ENCODE peak calls at places on chromosome 14, in ten cellular contexts. R is body of pancreas; H is amniotic stem cell; Z is right cardiac atrium; L is left cardiac atrium; B is activated T-helper 1 cell treated with anti-CD3 and anti-CD28 coated beads, Interleukin-12 subunit alpha, Interleukin-12 subunit beta, Interleukin-2, Interleukin-4 antibody, amounts not matched to agents 30 ng/mL and 10 ng/mL and 1 ng/mL, durations not matched to agents 14 hours and 24 hours and 36 hours; F is stimulated activated CD8-positive, alpha-beta memory T cell treated with anti-CD3 and anti-CD28 coated beads, Interleukin-7, amount 100 ng/mL, for 1 hour; G is NCI-H1105 treated with DMSO at 0.1 percent for 48 hours; E is NT2/D1; V is upper lobe of right lung. Q is an unnamed sample.

GRCh38 chr14:46651526-46652144 is at the start of gene RPL10L:
- DNase-seq in E (peak), V (no peak), F (no peak), B (no peak), L (no peak), G (no peak), H (no peak), R (no peak), Z (peak), Q (peak)

GRCh38 chr14:67527756-67528155 is 5.3 kb upstream of the PLEKHH1 start:
- DNase-seq in L (no peak), F (no peak), G (no peak), H (no peak), V (no peak), E (no peak), Z (no peak), B (no peak), R (no peak), Q (no peak)

GRCh38 chr14:39396448-39396847 is 35.8 kb downstream of the FBXO33 start:
- DNase-seq in F (no peak), R (no peak), G (no peak), V (no peak), E (no peak), Z (no peak), B (no peak), L (no peak), H (no peak), Q (no peak)

GRCh38 chr14:71533396-71533795 is 398.8 kb upstream of the RGS6 start:
- DNase-seq in B (no peak), H (no peak), E (no peak), V (no peak), R (no peak), L (no peak), F (no peak), G (no peak), Z (no peak), Q (no peak)

GRCh38 chr14:34018564-34019244 is 67.8 kb upstream of the EGLN3 start:
- DNase-seq in B (peak), R (no peak), V (no peak), L (peak), Z (peak), F (no peak), E (no peak), H (no peak), G (no peak), Q (peak)

GRCh38 chr14:76456200-76456599 is 80.3 kb downstream of the ESRRB start:
- DNase-seq in G (peak), L (no peak), H (no peak), E (peak), B (no peak), Z (no peak), R (peak), F (no peak), V (no peak), Q (no peak)

GRCh38 chr14:23360496-23360895 is 4.5 kb downstream of the EFS start:
- DNase-seq in L (no peak), R (no peak), E (no peak), H (no peak), V (no peak), Z (peak), G (no peak), B (no peak), F (no peak), Q (peak)

GRCh38 chr14:53380041-53380440 is 226.9 kb upstream of the DDHD1 start:
- DNase-seq in H (no peak), V (no peak), G (no peak), B (no peak), R (no peak), E (no peak), F (no peak), L (no peak), Z (no peak), Q (no peak)

GRCh38 chr14:97393244-97393643 is 596.1 kb downstream of the VRK1 start:
- DNase-seq in B (no peak), E (no peak), R (no peak), V (no peak), L (no peak), G (no peak), F (no peak), Z (no peak), H (no peak), Q (no peak)

GRCh38 chr14:53525608-53526007 is 372.5 kb upstream of the DDHD1 start:
- DNase-seq in V (no peak), G (no peak), Z (no peak), H (no peak), L (no peak), F (no peak), R (no peak), B (no peak), E (no peak), Q (no peak)

GRCh38 chr14:96717116-96717515 is 80.1 kb upstream of the VRK1 start:
- DNase-seq in E (no peak), B (no peak), H (no peak), Z (no peak), L (no peak), V (no peak), R (no peak), F (no peak), G (no peak), Q (no peak)

GRCh38 chr14:100433428-100433814 is 110.3 kb downstream of the SLC25A47 start:
- DNase-seq in H (no peak), V (no peak), R (no peak), F (no peak), G (no peak), B (no peak), L (no peak), E (no peak), Z (no peak), Q (no peak)

GRCh38 chr14:71485833-71486232 is 446.4 kb upstream of the RGS6 start:
- DNase-seq in E (no peak), H (no peak), G (no peak), L (no peak), R (no peak), V (no peak), Z (no peak), F (no peak), B (no peak), Q (no peak)